ENCODE peak calls at places on chromosomes 2 and 18, in ten cellular contexts. K, M, W, L, X, R, I, Q, P and G are unnamed samples.

GRCh38 chr2:232325324-232326273 is 53.0 kb upstream of the ALPP start:
- DNase-seq in Q (peak), P (peak), R (peak), K (peak), I (peak), M (no peak), W (peak), L (no peak), X (peak), G (no peak)

GRCh38 chr2:175540421-175540820 is 358.9 kb upstream of the ATP5MC3 start:
- DNase-seq in R (no peak), K (no peak), L (no peak), W (no peak), P (no peak), M (no peak), Q (no peak), I (no peak), X (no peak), G (no peak)

GRCh38 chr18:50711401-50711800 is 108.4 kb downstream of the MRO start:
- DNase-seq in K (no peak), I (no peak), Q (no peak), X (no peak), R (no peak), L (no peak), P (no peak), M (no peak), W (no peak), G (no peak)

GRCh38 chr2:16320716-16321115 is 344.9 kb downstream of the CYRIA start:
- DNase-seq in W (no peak), Q (no peak), X (no peak), K (no peak), M (no peak), L (no peak), R (no peak), P (no peak), I (no peak), G (no peak)

GRCh38 chr18:66510357-66511027 is 93.4 kb downstream of the CDH19 start:
- DNase-seq in L (no peak), R (no peak), Q (no peak), M (no peak), P (no peak), X (no peak), W (no peak), K (no peak), I (peak), G (no peak)

GRCh38 chr2:161913865-161914264 is 160.2 kb downstream of the DPP4 start:
- DNase-seq in M (no peak), W (no peak), X (no peak), Q (no peak), L (no peak), K (no peak), I (peak), P (no peak), R (no peak), G (no peak)

GRCh38 chr2:190467575-190468083 is 59.5 kb downstream of the MFSD6 start:
- DNase-seq in P (peak), L (no peak), R (no peak), X (no peak), W (no peak), K (no peak), Q (no peak), M (no peak), I (no peak), G (no peak)

GRCh38 chr2:101190753-101191516 is 39.8 kb upstream of the TBC1D8 start:
- DNase-seq in L (no peak), I (no peak), M (no peak), P (no peak), Q (no peak), K (no peak), W (no peak), X (no peak), R (no peak), G (no peak)

GRCh38 chr2:100262043-100262442 is 60.3 kb downstream of the LONRF2 start:
- DNase-seq in I (no peak), W (no peak), X (no peak), M (no peak), L (no peak), K (no peak), P (peak), R (no peak), Q (no peak), G (no peak)

GRCh38 chr2:223884399-223884798 is 47.0 kb upstream of the AP1S3 start:
- DNase-seq in P (no peak), R (peak), L (no peak), Q (no peak), K (no peak), W (no peak), I (peak), X (no peak), M (no peak), G (no peak)

GRCh38 chr2:19124135-19124534 is 234.3 kb downstream of the OSR1 start:
- DNase-seq in P (no peak), Q (no peak), M (no peak), R (no peak), W (no peak), I (peak), K (no peak), L (no peak), X (no peak), G (no peak)

GRCh38 chr2:119106301-119106897 is 52.2 kb downstream of the C1QL2 start:
- DNase-seq in P (peak), I (peak), Q (peak), X (peak), W (peak), R (no peak), M (peak), K (peak), L (no peak), G (peak)

GRCh38 chr18:22214731-22215528 is 45.5 kb downstream of the GATA6 start:
- DNase-seq in I (peak), Q (no peak), R (no peak), K (no peak), L (no peak), P (no peak), X (no peak), W (no peak), M (no peak), G (no peak)

GRCh38 chr2:96815326-96816126 is 542 bp upstream of the CNNM3 start:
- DNase-seq in R (peak), X (no peak), M (no peak), L (no peak), W (no peak), K (no peak), Q (no peak), P (peak), I (peak), G (no peak)

GRCh38 chr2:152701198-152701597 is 16.1 kb downstream of the PRPF40A start:
- DNase-seq in Q (no peak), K (no peak), L (no peak), R (no peak), I (no peak), P (no peak), X (no peak), W (no peak), M (no peak), G (no peak)

GRCh38 chr2:138090330-138090729 is 126.1 kb downstream of the HNMT start:
- DNase-seq in I (peak), W (no peak), R (peak), X (no peak), P (peak), Q (peak), K (no peak), L (no peak), M (no peak), G (no peak)

GRCh38 chr2:19733951-19734425 is 167.8 kb downstream of the TTC32 start:
- DNase-seq in K (no peak), X (no peak), L (no peak), P (no peak), Q (no peak), M (no peak), I (peak), W (no peak), R (no peak), G (no peak)

GRCh38 chr2:150480971-150481830 is 6.3 kb downstream of the RND3 start:
- DNase-seq in M (no peak), K (no peak), P (no peak), X (no peak), L (no peak), Q (no peak), I (no peak), R (no peak), W (no peak), G (no peak)

GRCh38 chr2:23066701-23067100 is 318.3 kb upstream of the KLHL29 start:
- DNase-seq in W (no peak), L (no peak), I (no peak), Q (no peak), R (no peak), M (no peak), X (no peak), P (no peak), K (no peak), G (no peak)

GRCh38 chr2:46239847-46240181 is 57.4 kb upstream of the EPAS1 start:
- DNase-seq in X (no peak), P (no peak), R (no peak), I (no peak), Q (no peak), L (no peak), M (no peak), K (no peak), W (peak), G (no peak)

GRCh38 chr2:18719978-18720775 is 130.8 kb upstream of the NT5C1B start:
- DNase-seq in L (no peak), K (no peak), X (no peak), W (no peak), Q (no peak), R (no peak), M (no peak), I (peak), P (no peak), G (no peak)

GRCh38 chr18:64983497-64984238 is 767.1 kb upstream of the CDH7 start:
- DNase-seq in R (no peak), P (no peak), L (no peak), I (no peak), W (no peak), X (no peak), K (no peak), M (no peak), Q (no peak), G (no peak)

GRCh38 chr2:203097735-203098134 is 83.1 kb downstream of the NBEAL1 start:
- DNase-seq in I (peak), R (no peak), P (peak), L (no peak), Q (no peak), W (no peak), K (no peak), X (no peak), M (no peak), G (no peak)

GRCh38 chr2:146544701-146545100 is 1300.1 kb upstream of the ACVR2A start:
- DNase-seq in M (no peak), L (no peak), P (no peak), K (no peak), W (no peak), X (no peak), R (no peak), I (no peak), Q (no peak), G (no peak)

GRCh38 chr2:10022886-10023662 is 20.3 kb upstream of the KLF11 start:
- DNase-seq in L (no peak), X (no peak), I (no peak), K (no peak), R (no peak), W (no peak), P (no peak), Q (no peak), M (no peak), G (no peak)
- TF ChIP-seq CTCF in L (no peak), X (no peak), I (no peak), K (no peak), R (no peak), W (no peak), P (no peak), Q (no peak), M (no peak), G (peak)

GRCh38 chr2:241882090-241882625 is 12.6 kb downstream of the RTP5 start:
- DNase-seq in M (no peak), Q (peak), I (no peak), X (peak), L (no peak), K (no peak), R (peak), P (peak), W (peak), G (no peak)
- TF ChIP-seq CTCF in M (no peak), Q (no peak), I (no peak), X (no peak), L (no peak), K (no peak), R (peak), P (no peak), W (no peak), G (no peak)

DNA sequence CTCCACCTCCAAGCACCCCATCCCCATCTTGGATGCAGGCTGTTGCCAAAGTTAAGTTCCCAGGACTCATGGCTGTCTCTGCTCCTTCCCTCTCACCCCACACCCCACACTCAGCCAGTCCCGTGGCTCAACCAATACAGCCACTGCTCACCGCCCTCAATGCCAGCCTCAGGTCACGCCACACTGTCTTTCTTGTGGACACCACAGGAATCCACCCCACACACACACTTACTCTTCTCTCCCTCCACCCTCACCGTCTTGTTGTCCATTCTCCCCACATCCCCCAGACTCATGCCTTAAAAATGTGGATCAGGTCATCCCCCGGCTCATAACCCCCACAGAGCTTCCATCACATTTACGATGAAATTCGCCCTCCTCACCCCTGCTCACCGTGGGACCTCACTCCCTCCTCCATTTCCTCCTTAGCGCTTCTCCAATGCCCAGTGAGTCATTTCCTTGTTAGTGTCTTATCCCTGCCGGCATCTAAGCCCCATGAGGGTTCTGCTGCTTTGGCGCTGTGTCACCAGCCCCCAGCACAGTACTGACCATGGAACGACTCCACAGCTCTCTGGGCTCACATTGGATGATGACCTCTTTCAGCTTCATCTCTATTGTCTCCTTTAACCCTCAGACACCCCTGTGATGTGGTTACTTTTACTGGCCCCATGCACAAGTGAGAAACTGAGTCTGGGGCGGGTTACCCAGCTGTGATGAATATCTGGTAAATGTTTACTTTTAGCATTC is 13.8 kb downstream of the MLPH start:
- DNase-seq in K (no peak), W (no peak), L (no peak), Q (no peak), X (no peak), P (no peak), R (no peak), I (peak), M (no peak), G (no peak)
- TF ChIP-seq CTCF in K (no peak), W (no peak), L (no peak), Q (no peak), X (no peak), P (no peak), R (no peak), I (no peak), M (no peak), G (no peak)

DNA sequence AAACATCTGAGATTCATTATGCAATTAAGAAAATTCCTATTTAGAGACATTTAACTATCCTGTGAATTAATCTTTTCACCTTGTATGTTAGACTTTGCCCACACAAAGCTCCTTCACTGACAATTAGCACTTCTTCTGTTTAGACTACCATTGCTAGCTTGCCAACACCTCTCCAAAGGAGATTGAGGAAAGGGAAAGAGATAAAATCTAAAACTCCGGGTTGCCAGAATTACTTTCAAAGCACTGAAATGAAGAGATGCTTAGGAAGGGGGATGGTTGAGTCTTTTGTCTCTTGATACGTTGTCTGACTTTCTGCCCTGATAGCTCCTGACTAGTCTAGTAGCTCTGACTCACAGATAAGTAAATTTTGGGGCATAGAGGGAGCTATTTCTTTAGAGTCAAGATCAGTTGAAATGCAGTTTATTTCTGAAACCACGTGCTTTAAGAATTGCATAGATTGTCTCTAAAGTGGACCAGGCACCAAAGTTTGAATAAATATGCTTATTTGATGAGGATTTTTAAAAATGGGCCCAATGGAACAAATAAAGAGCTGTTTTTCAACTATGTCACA is 74.1 kb upstream of the DSEL start:
- DNase-seq in W (no peak), M (no peak), L (no peak), K (no peak), Q (no peak), I (peak), X (no peak), R (no peak), P (no peak), G (no peak)
- TF ChIP-seq CTCF in W (no peak), M (no peak), L (no peak), K (no peak), Q (no peak), I (peak), X (no peak), R (no peak), P (no peak), G (peak)

GRCh38 chr2:127575185-127575765 is 39.8 kb downstream of the MYO7B start:
- DNase-seq in K (no peak), I (no peak), Q (no peak), W (no peak), M (no peak), L (no peak), P (no peak), R (peak), X (no peak), G (no peak)
- TF ChIP-seq CTCF in K (no peak), I (no peak), Q (no peak), W (no peak), M (no peak), L (no peak), P (no peak), R (peak), X (no peak), G (no peak)

GRCh38 chr2:236156095-236156859 is 11.9 kb downstream of the GBX2 start:
- DNase-seq in X (no peak), W (no peak), P (no peak), R (no peak), I (no peak), Q (no peak), L (no peak), K (no peak), M (no peak), G (no peak)

GRCh38 chr2:236158969-236159777 is 9.0 kb downstream of the GBX2 start:
- DNase-seq in P (no peak), Q (no peak), W (no peak), K (no peak), I (no peak), M (no peak), L (no peak), R (no peak), X (no peak), G (no peak)

GRCh38 chr2:236156860-236157194 is 11.4 kb downstream of the GBX2 start:
- DNase-seq in M (no peak), W (no peak), P (no peak), L (no peak), I (no peak), Q (no peak), K (no peak), R (no peak), X (no peak), G (no peak)

GRCh38 chr2:236157815-236158498 is 10.2 kb downstream of the GBX2 start:
- DNase-seq in M (no peak), W (no peak), P (no peak), R (no peak), X (no peak), L (no peak), I (no peak), Q (no peak), K (no peak), G (no peak)

DNA sequence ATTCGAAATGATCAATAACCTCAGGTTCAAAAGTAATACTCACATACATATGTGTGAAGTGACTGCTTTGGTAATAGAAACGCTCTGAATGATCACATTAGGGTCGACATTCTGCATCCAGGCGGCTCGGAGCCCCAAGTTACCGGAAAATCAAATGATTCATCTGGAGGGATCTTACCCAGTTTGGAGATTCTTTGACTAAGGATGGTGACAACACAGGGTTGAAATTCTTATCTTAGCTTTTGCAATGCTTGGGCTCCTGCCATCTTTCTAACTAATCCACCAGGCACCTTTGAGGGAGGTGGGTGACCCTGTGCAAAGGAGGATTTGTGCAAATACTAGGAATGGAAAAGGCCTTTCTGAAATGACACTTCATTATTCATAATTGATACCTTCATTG is 10.8 kb downstream of the GBX2 start:
- DNase-seq in R (no peak), K (no peak), W (no peak), L (no peak), M (no peak), Q (no peak), I (no peak), X (no peak), P (no peak), G (no peak)
- TF ChIP-seq CTCF in R (no peak), K (no peak), W (no peak), L (no peak), M (no peak), Q (no peak), I (no peak), X (no peak), P (no peak), G (no peak)

DNA sequence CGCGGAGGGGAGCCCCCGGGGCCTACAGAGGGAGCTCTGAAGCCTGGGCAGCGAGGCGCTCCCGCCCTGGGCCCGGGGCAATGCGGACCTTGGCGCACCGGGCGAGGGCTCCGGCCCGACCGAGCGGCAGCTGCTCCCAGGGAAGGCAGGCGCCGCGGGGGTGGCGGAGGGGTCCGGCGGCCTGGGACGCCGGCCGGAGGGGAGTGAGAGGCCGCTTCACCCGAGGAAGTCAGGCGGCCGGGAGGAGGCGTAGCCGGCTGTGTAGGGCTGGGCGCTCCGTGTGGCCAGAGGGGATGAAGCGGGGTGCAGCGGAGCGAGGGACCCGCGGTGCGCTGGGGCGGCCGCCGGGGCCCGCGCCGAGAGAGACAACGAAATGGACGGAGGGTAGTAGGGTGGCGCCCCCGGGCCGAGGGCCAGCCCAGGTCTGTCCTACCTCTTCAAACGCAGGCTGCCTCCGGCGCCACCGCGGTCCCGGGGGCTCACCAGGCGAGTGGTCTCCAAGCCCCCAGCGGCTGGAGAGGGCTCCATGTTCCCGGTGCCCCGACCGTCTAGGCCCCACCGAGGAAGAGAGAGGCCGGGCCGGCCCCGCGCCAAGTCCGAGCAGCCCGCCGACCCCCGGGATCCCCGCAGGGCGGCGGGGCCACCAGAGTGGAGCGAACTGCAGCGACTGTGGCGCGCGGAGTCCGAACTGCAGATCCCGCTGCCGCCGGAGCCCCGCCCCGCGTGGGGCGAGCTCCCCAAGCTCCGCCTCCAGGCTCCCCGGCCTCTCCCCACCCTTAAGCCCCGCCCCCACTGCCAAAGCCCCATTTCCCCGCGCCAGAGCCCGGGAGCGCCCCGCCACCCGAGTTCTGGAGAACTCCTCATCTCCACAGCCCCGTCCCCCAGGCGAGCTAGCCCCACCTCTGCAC is at the start of gene SLC30A3:
- DNase-seq in P (peak), M (no peak), R (peak), Q (peak), I (no peak), W (peak), X (peak), L (peak), K (peak), G (no peak)
- TF ChIP-seq CTCF in P (no peak), M (no peak), R (no peak), Q (no peak), I (no peak), W (no peak), X (no peak), L (no peak), K (no peak), G (peak)

GRCh38 chr2:63048367-63049171 is 2.1 kb upstream of the OTX1 start:
- DNase-seq in X (no peak), L (no peak), R (peak), M (no peak), I (no peak), K (peak), Q (no peak), P (peak), W (no peak), G (no peak)
- TF ChIP-seq CTCF in X (no peak), L (no peak), R (no peak), M (no peak), I (no peak), K (no peak), Q (no peak), P (no peak), W (no peak), G (no peak)